ENCODE peak calls at places on chromosome 2, in five cellular contexts. S is mammary epithelial cell, J is HL-60, X is ovary, I is Peyer's patch. Y is an unnamed sample.

GRCh38 chr2:65537651-65538385 is 105.4 kb upstream of the SPRED2 start:
- DNase-seq in J (no peak), I (no peak), X (no peak), S (no peak), Y (no peak)

GRCh38 chr2:8358179-8358578 is 323.7 kb upstream of the ID2 start:
- DNase-seq in S (no peak), J (no peak), I (no peak), X (no peak), Y (no peak)

GRCh38 chr2:221501883-221502269 is 70.2 kb downstream of the EPHA4 start:
- DNase-seq in J (no peak), S (no peak), I (no peak), X (no peak), Y (no peak)

GRCh38 chr2:20224716-20225293 is at the start of gene SDC1:
- DNase-seq in J (no peak), S (peak), X (peak), I (no peak), Y (peak)

GRCh38 chr2:100610381-100610831 is 47.6 kb downstream of the PDCL3 start:
- DNase-seq in I (peak), S (peak), J (peak), X (peak), Y (peak)

GRCh38 chr2:138515084-138515483 is 13.5 kb downstream of the SPOPL start:
- DNase-seq in X (no peak), J (peak), I (no peak), S (peak), Y (no peak)

GRCh38 chr2:142037051-142037450 is 93.8 kb downstream of the LRP1B start:
- DNase-seq in I (no peak), J (no peak), S (peak), X (no peak), Y (no peak)

GRCh38 chr2:39881494-39881893 is 102.4 kb upstream of the THUMPD2 start:
- DNase-seq in S (peak), I (no peak), X (no peak), J (no peak), Y (no peak)

GRCh38 chr2:44767691-44768090 is 173.8 kb upstream of the SIX3 start:
- DNase-seq in S (no peak), X (no peak), J (no peak), I (no peak), Y (no peak)

GRCh38 chr2:120367221-120367620 is 21.3 kb downstream of the INHBB start:
- DNase-seq in I (no peak), X (no peak), S (no peak), J (no peak), Y (no peak)

GRCh38 chr2:43159797-43160196 is 66.6 kb downstream of the ZFP36L2 start:
- DNase-seq in I (no peak), S (peak), J (peak), X (no peak), Y (no peak)

GRCh38 chr2:234970467-234970866 is 18.6 kb downstream of the SH3BP4 start:
- DNase-seq in I (no peak), S (peak), J (no peak), X (no peak), Y (no peak)

GRCh38 chr2:195984951-195985726 is 83.5 kb downstream of the DNAH7 start:
- DNase-seq in J (no peak), I (no peak), X (no peak), S (no peak), Y (no peak)

GRCh38 chr2:127065299-127065931 is 41.5 kb downstream of the BIN1 start:
- DNase-seq in S (no peak), J (no peak), X (no peak), I (no peak), Y (no peak)

GRCh38 chr2:66872926-66873714 is 438.2 kb downstream of the MEIS1 start:
- DNase-seq in X (no peak), J (no peak), I (no peak), S (no peak), Y (no peak)

GRCh38 chr2:136235451-136236418 is 117.8 kb upstream of the CXCR4 start:
- DNase-seq in I (no peak), J (peak), X (no peak), S (peak), Y (peak)

GRCh38 chr2:174952607-174953006 is 52.6 kb downstream of the CHN1 start:
- DNase-seq in J (no peak), S (no peak), I (no peak), X (no peak), Y (no peak)

GRCh38 chr2:51224790-51225189 is 192.9 kb upstream of the NRXN1 start:
- DNase-seq in X (no peak), I (no peak), S (no peak), J (no peak), Y (no peak)

GRCh38 chr2:24839729-24840128 is 46.5 kb downstream of the CENPO start:
- DNase-seq in J (no peak), X (no peak), S (no peak), I (no peak), Y (no peak)

GRCh38 chr2:100650151-100650550 is 87.4 kb downstream of the PDCL3 start:
- DNase-seq in X (no peak), I (no peak), J (no peak), S (no peak), Y (no peak)

GRCh38 chr2:18849841-18850578 is 260.6 kb upstream of the NT5C1B start:
- DNase-seq in X (no peak), S (peak), J (no peak), I (no peak), Y (no peak)

GRCh38 chr2:46876741-46877384 is 38.7 kb downstream of the MCFD2 start:
- DNase-seq in S (peak), I (no peak), J (peak), X (no peak), Y (peak)

GRCh38 chr2:136653836-136654235 is 111.5 kb upstream of the THSD7B start:
- DNase-seq in J (no peak), I (no peak), X (no peak), S (no peak), Y (peak)

GRCh38 chr2:199760574-199760973 is 90.4 kb downstream of the FTCDNL1 start:
- DNase-seq in S (no peak), I (no peak), X (no peak), J (no peak), Y (no peak)

GRCh38 chr2:128489580-128490273 is 171.1 kb upstream of the HS6ST1 start:
- DNase-seq in X (no peak), I (peak), J (peak), S (no peak), Y (no peak)

GRCh38 chr2:121254748-121255147 is 30.3 kb downstream of the TFCP2L1 start:
- DNase-seq in X (no peak), I (no peak), J (no peak), S (no peak), Y (no peak)

GRCh38 chr2:204436267-204436666 is 109.0 kb upstream of the PARD3B start:
- DNase-seq in I (no peak), S (no peak), J (no peak), X (no peak), Y (no peak)

GRCh38 chr2:178306351-178307073 is 112.2 kb downstream of the OSBPL6 start:
- DNase-seq in I (no peak), X (no peak), S (peak), J (peak), Y (no peak)

GRCh38 chr2:208783184-208783583 is 376.6 kb downstream of the PTH2R start:
- DNase-seq in J (no peak), I (no peak), S (no peak), X (no peak), Y (no peak)
- TF ChIP-seq CTCF in J (no peak), I (no peak), S (peak), X (no peak), Y (peak)

GRCh38 chr2:217912030-217913024 is 90.5 kb downstream of the TNS1 start:
- DNase-seq in J (no peak), S (no peak), I (no peak), X (peak), Y (no peak)
- H3K4me3 ChIP-seq in J (no peak), S (no peak), I (no peak), X (no peak), Y (peak)

GRCh38 chr2:230068658-230069080 is at the start of gene SLC16A14:
- DNase-seq in I (peak), S (peak), X (no peak), J (peak), Y (no peak)
- TF ChIP-seq CTCF in I (no peak), S (peak), X (peak), J (peak), Y (peak)

DNA sequence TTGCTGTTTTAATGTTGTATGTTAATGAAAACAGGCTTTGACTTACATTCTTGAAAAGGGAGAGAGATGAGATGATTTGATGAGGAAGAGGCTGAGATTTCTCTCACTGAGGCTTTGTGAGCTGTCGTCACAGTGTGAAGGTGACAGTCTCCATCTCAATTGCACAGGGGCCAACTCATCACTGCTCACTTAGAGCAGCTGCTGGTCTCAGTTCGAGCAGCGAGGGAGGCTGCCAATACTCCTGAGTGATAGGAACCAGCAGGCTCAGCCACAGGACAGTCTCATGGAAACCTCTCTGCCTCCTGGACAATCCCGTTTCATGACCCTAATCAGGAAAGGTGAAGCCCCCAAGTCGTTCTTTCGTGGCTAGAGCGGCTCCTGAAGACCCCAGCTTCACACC is 170.7 kb upstream of the SOX11 start:
- DNase-seq in J (no peak), S (no peak), X (no peak), I (no peak), Y (peak)
- H3K4me3 ChIP-seq in J (no peak), S (no peak), X (no peak), I (no peak), Y (no peak)

GRCh38 chr2:80292474-80292873 is 12.1 kb downstream of the LRRTM1 start:
- DNase-seq in J (no peak), X (no peak), S (no peak), I (no peak), Y (no peak)

GRCh38 chr2:80293026-80293425 is 11.5 kb downstream of the LRRTM1 start:
- DNase-seq in J (no peak), I (no peak), S (no peak), X (no peak), Y (no peak)

GRCh38 chr2:80288576-80288975 is 16.0 kb downstream of the LRRTM1 start:
- DNase-seq in I (no peak), J (no peak), X (no peak), S (no peak), Y (peak)
- TF ChIP-seq CTCF in I (no peak), J (no peak), X (no peak), S (no peak), Y (peak)

DNA sequence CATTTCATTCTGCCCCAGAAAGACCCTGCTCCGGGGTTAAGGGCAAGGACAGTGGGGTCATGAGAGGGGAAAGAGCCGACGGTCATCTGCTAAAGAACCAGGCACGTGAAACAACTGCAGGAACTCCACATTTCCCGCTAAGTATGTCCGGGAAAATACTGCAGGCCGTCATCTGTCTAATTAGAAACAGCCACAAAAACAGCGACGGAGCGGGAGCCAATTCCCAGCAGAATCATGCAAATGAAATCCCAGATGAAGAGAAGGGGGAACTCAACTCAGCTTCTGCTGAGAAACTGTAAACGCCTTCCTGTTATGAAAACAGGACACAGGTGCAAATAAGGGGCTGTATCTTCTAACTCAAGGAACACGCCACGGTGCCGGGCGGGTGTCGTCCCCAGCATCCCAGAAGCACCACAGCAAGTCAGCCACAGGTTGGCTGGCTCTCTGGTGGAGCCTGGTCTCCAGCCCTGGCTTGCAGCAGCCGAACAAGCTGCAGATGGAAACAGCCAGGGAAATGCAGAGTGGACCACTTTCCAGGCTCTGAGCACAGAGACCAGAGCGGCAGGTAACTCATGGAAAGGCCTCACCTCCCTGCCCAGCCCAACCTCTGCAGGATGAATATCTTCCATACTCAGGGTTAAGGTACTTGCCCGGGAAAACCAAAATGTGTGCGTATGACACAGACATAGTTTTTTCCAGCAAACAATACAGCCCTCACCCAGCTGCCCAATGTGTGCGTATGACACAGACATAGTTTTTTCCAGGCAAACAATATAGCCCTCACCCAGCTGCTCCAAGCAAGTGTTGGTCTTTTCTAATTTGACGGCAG is 28.9 kb downstream of the PXDN start:
- DNase-seq in X (peak), I (no peak), S (no peak), J (no peak), Y (peak)
- H3K4me3 ChIP-seq in X (no peak), I (no peak), S (no peak), J (no peak), Y (no peak)

DNA sequence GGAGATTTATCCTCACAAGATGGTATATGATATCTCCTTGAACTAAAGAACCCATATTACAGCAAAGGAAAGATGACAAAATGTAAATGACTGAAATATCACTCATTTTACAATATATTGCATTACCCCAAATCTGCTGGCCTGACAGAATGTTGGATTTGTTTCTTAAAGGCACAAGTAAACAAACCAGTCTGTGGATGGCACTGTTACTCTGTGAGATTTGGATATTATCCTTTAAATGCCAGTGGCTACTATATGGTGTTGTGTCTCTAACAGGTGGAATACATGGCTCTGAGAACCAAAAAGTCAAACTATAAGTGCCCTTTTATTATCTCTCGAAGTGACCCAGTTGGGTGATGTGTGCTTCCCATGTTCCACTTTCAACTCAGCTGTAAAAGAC is 125.7 kb downstream of the PDE1A start:
- DNase-seq in J (no peak), X (no peak), S (no peak), I (no peak), Y (no peak)
- TF ChIP-seq CTCF in J (no peak), X (no peak), S (peak), I (no peak), Y (no peak)

DNA sequence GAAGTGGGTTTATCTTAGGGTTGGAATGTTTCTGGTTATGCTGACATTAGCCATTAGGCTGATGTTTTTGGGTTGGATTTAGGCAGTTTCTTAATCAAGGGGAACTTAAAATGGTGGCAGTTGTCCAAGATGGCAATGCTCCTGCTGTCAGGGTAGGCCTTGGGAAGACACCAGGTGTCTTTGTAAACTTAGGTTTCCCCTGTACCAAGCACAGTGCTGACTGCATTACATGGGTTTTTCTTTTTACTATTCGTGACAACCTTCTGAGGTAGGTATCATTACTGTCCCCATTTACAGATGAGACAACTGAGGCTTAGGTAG is 528 bp upstream of the ATG16L1 start:
- DNase-seq in J (no peak), S (no peak), I (no peak), X (no peak), Y (no peak)
- H3K4me3 ChIP-seq in J (no peak), S (no peak), I (peak), X (peak), Y (peak)